ENCODE peak calls at places on chromosomes 7 and 10, in four cellular contexts. J is GM12865, B is heart left ventricle, P is HFFc6. D is an unnamed sample.

GRCh38 chr10:132585732-132586722 is 48.4 kb downstream of the INPP5A start:
- DNase-seq in J (no peak), B (peak), P (no peak), D (no peak)

GRCh38 chr10:61410353-61410752 is 42.8 kb downstream of the TMEM26 start:
- DNase-seq in J (peak), B (peak), P (no peak), D (no peak)

GRCh38 chr7:104859754-104860426 is 154.1 kb upstream of the KMT2E start:
- DNase-seq in J (no peak), B (no peak), P (no peak), D (no peak)

GRCh38 chr7:106493041-106493731 is 167.8 kb downstream of the CCDC71L start:
- DNase-seq in J (no peak), B (no peak), P (no peak), D (no peak)

GRCh38 chr7:138768251-138768650 is 29.5 kb upstream of the TMEM213 start:
- DNase-seq in J (no peak), B (no peak), P (no peak), D (no peak)

GRCh38 chr10:59562126-59562525 is 147.5 kb downstream of the SLC16A9 start:
- DNase-seq in J (no peak), B (no peak), P (no peak), D (no peak)

GRCh38 chr10:1368772-1369171 is 312.6 kb downstream of the WDR37 start:
- DNase-seq in J (peak), B (no peak), P (no peak), D (peak)

GRCh38 chr7:4561775-4562174 is 120.3 kb upstream of the FOXK1 start:
- DNase-seq in J (no peak), B (no peak), P (no peak), D (no peak)

GRCh38 chr10:83518779-83519178 is 620.5 kb upstream of the GHITM start:
- DNase-seq in J (no peak), B (no peak), P (no peak), D (no peak)

GRCh38 chr10:127527891-127528290 is 21.2 kb upstream of the NPS start:
- DNase-seq in J (no peak), B (no peak), P (no peak), D (no peak)

GRCh38 chr10:86254081-86254480 is 112.5 kb downstream of the GRID1 start:
- DNase-seq in J (no peak), B (no peak), P (no peak), D (no peak)

GRCh38 chr7:47688311-47689100 is 106.6 kb upstream of the TNS3 start:
- DNase-seq in J (no peak), B (no peak), P (no peak), D (no peak)

GRCh38 chr7:100475549-100475948 is 3.5 kb downstream of the TSC22D4 start:
- DNase-seq in J (peak), B (no peak), P (no peak), D (peak)

GRCh38 chr7:100477871-100478248 is 1.2 kb downstream of the TSC22D4 start:
- DNase-seq in J (no peak), B (peak), P (no peak), D (peak)

GRCh38 chr7:100476108-100476780 is 2.8 kb downstream of the TSC22D4 start:
- DNase-seq in J (no peak), B (no peak), P (no peak), D (no peak)

GRCh38 chr7:100478966-100479660 is at the start of gene TSC22D4:
- DNase-seq in J (peak), B (peak), P (peak), D (peak)

GRCh38 chr7:100476903-100477870 is 1.8 kb downstream of the TSC22D4 start:
- DNase-seq in J (peak), B (no peak), P (no peak), D (peak)
- TF ChIP-seq CTCF in J (peak), B (peak), P (peak), D (peak)

GRCh38 chr10:89837173-89838001 is 136.0 kb downstream of the KIF20B start:
- DNase-seq in J (peak), B (peak), P (no peak), D (peak)
- TF ChIP-seq CTCF in J (no peak), B (no peak), P (no peak), D (no peak)

GRCh38 chr7:72411419-72411818 is 719 bp downstream of the CALN1 start:
- DNase-seq in J (no peak), B (no peak), P (no peak), D (no peak)
- TF ChIP-seq CTCF in J (no peak), B (no peak), P (no peak), D (no peak)

GRCh38 chr7:88357295-88357694 is 50.6 kb upstream of the STEAP4 start:
- DNase-seq in J (peak), B (no peak), P (no peak), D (peak)
- TF ChIP-seq CTCF in J (no peak), B (peak), P (no peak), D (no peak)

DNA sequence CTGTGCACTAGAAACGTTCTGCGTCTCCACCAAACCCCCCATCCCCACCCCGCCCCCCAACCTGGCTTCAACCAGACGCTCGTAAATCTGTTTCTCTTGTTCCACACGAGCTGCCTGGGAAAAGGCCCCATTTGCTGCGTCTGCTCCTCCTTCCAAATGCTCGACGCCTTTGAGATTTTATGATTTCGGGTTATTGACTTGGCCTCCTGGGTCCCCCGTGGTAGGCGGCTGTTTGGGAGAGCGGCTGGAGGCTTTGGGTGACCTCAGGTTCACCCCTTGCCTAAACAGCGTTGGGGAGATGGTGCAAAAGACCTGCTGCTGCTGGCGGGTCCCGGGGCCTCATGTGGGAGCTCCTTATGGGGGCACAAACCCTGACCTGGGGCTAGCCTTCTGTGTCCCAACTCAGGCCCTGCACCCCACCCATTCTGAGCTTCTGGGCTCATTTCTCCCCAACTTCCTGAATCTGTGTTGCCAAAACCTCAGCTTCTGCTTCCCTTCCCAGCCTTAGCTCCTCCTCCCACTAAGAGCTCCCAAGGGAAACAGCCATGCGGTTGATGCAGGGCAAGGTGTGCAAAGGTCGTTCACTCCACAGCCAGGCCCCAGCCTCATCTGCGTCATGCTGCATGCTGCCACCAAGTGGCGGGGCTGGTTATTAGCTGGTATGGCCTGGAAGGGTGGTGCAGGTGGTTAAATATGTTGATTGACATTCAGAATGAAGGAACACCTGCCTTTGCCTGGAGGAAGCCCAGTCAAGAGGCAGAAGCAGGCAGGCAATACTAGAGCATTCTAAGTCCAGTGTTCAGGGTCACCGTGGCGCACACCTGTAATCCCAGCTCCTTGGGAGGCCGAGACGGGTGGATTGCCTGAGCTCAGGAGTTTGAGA is 49.1 kb upstream of the ELN start:
- DNase-seq in J (peak), B (no peak), P (no peak), D (peak)
- TF ChIP-seq CTCF in J (peak), B (peak), P (peak), D (peak)

GRCh38 chr7:151113344-151114150 is 27.3 kb downstream of the AGAP3 start:
- DNase-seq in J (no peak), B (peak), P (peak), D (no peak)
- TF ChIP-seq CTCF in J (no peak), B (no peak), P (peak), D (no peak)

DNA sequence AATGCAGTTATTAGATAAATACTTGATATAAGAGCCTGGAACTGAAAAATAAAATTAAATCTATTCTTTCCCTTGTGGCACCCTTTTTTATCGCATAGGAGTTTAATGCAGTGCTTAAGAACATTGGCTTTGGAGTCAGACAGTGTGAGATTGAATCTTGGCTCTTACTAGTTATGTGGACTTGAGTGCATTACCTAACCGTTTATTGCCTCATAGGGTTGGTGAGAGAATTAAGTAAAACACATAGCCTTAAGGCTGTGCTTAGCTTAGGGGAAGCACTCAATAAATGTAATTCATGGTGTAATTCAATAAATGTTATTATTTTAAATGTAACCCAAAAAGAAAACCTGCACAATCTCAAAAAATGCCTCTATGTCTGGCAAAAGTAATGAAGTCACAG is 2.6 kb downstream of the STK17A start:
- DNase-seq in J (peak), B (no peak), P (peak), D (no peak)
- TF ChIP-seq CTCF in J (no peak), B (no peak), P (no peak), D (no peak)

GRCh38 chr10:13352519-13352918 is 4.4 kb upstream of the SEPHS1 start:
- DNase-seq in J (peak), B (no peak), P (no peak), D (peak)
- TF ChIP-seq CTCF in J (peak), B (peak), P (no peak), D (no peak)

GRCh38 chr7:156650042-156650441 is 9.5 kb downstream of the RNF32 start:
- DNase-seq in J (peak), B (no peak), P (peak), D (peak)
- TF ChIP-seq CTCF in J (peak), B (peak), P (peak), D (peak)

DNA sequence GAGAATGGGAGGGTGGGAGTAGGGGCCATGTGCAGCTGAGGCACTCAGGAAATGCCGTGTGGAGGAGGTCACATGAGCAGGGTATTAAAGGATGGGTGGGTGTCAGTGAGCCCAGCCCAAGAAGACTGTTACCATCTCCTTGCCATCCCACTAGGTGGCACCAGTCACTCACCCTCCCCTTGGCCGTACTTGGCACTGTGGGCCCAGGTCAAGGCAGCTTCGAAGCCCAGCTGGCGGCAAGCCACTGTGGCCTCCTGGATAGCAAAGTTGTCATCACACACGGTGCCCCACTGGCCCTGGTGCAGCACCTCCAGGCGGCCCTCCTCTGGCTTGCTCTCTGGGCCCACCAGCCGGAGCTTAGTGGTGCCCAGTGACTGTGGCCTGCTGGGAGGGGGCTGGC is 5.4 kb downstream of the LOXL4 start:
- DNase-seq in J (peak), B (peak), P (peak), D (peak)
- TF ChIP-seq CTCF in J (peak), B (peak), P (peak), D (no peak)

D was measured in activated CD8-positive, alpha-beta T cell treated with anti-CD3 and anti-CD28 coated beads for 36 hours.